ENCODE peak calls at places on chromosome 13, in five cellular contexts. One of them, this sample, is unnamed.

GRCh38 chr13:60509601-60510386 is 112.8 kb downstream of the TDRD3 start:
- DNase-seq in heart right ventricle: no peak
- DNase-seq in naive thymus-derived CD4-positive, alpha-beta T cell: no peak
- DNase-seq in CD4-positive, CD25-positive, alpha-beta regulatory T cell: no peak
- DNase-seq in dorsolateral prefrontal cortex: no peak
- DNase-seq in this sample: no peak

GRCh38 chr13:78102121-78102677 is 183.6 kb upstream of the EDNRB start:
- DNase-seq in heart right ventricle: peak
- DNase-seq in naive thymus-derived CD4-positive, alpha-beta T cell: no peak
- DNase-seq in CD4-positive, CD25-positive, alpha-beta regulatory T cell: no peak
- DNase-seq in dorsolateral prefrontal cortex: no peak
- DNase-seq in this sample: peak

GRCh38 chr13:27016871-27017270 is 154.7 kb downstream of the USP12 start:
- DNase-seq in CD4-positive, CD25-positive, alpha-beta regulatory T cell: no peak
- DNase-seq in heart right ventricle: no peak
- DNase-seq in dorsolateral prefrontal cortex: no peak
- DNase-seq in naive thymus-derived CD4-positive, alpha-beta T cell: no peak
- DNase-seq in this sample: no peak

GRCh38 chr13:57933606-57934005 is 302.1 kb downstream of the PCDH17 start:
- DNase-seq in naive thymus-derived CD4-positive, alpha-beta T cell: no peak
- DNase-seq in CD4-positive, CD25-positive, alpha-beta regulatory T cell: no peak
- DNase-seq in dorsolateral prefrontal cortex: no peak
- DNase-seq in heart right ventricle: no peak
- DNase-seq in this sample: no peak

GRCh38 chr13:41075034-41075433 is 13.7 kb downstream of the WBP4 start:
- DNase-seq in naive thymus-derived CD4-positive, alpha-beta T cell: peak
- DNase-seq in heart right ventricle: no peak
- DNase-seq in dorsolateral prefrontal cortex: no peak
- DNase-seq in CD4-positive, CD25-positive, alpha-beta regulatory T cell: peak
- DNase-seq in this sample: no peak

GRCh38 chr13:79393564-79394249 is 12.3 kb downstream of the RBM26 start:
- DNase-seq in CD4-positive, CD25-positive, alpha-beta regulatory T cell: peak
- DNase-seq in dorsolateral prefrontal cortex: no peak
- DNase-seq in naive thymus-derived CD4-positive, alpha-beta T cell: peak
- DNase-seq in heart right ventricle: no peak
- DNase-seq in this sample: no peak

GRCh38 chr13:26037302-26037701 is 14.5 kb downstream of the SHISA2 start:
- DNase-seq in naive thymus-derived CD4-positive, alpha-beta T cell: peak
- DNase-seq in heart right ventricle: no peak
- DNase-seq in dorsolateral prefrontal cortex: peak
- DNase-seq in CD4-positive, CD25-positive, alpha-beta regulatory T cell: no peak
- DNase-seq in this sample: no peak

GRCh38 chr13:77728265-77728966 is 30.9 kb downstream of the SLAIN1 start:
- DNase-seq in CD4-positive, CD25-positive, alpha-beta regulatory T cell: no peak
- DNase-seq in heart right ventricle: no peak
- DNase-seq in naive thymus-derived CD4-positive, alpha-beta T cell: no peak
- DNase-seq in dorsolateral prefrontal cortex: no peak
- DNase-seq in this sample: no peak

GRCh38 chr13:38265135-38265497 is 84.5 kb upstream of the UFM1 start:
- DNase-seq in CD4-positive, CD25-positive, alpha-beta regulatory T cell: no peak
- DNase-seq in heart right ventricle: no peak
- DNase-seq in naive thymus-derived CD4-positive, alpha-beta T cell: no peak
- DNase-seq in dorsolateral prefrontal cortex: no peak
- DNase-seq in this sample: no peak

GRCh38 chr13:107254392-107254791 is 686.5 kb upstream of the ARGLU1 start:
- DNase-seq in naive thymus-derived CD4-positive, alpha-beta T cell: no peak
- DNase-seq in heart right ventricle: no peak
- DNase-seq in CD4-positive, CD25-positive, alpha-beta regulatory T cell: no peak
- DNase-seq in dorsolateral prefrontal cortex: no peak
- DNase-seq in this sample: no peak

GRCh38 chr13:77584111-77584510 is 48.6 kb downstream of the SCEL start:
- DNase-seq in dorsolateral prefrontal cortex: peak
- DNase-seq in heart right ventricle: no peak
- DNase-seq in CD4-positive, CD25-positive, alpha-beta regulatory T cell: no peak
- DNase-seq in naive thymus-derived CD4-positive, alpha-beta T cell: no peak
- DNase-seq in this sample: no peak

GRCh38 chr13:75468098-75468497 is 13.9 kb downstream of the TBC1D4 start:
- DNase-seq in CD4-positive, CD25-positive, alpha-beta regulatory T cell: no peak
- DNase-seq in dorsolateral prefrontal cortex: no peak
- DNase-seq in naive thymus-derived CD4-positive, alpha-beta T cell: no peak
- DNase-seq in heart right ventricle: no peak
- DNase-seq in this sample: no peak

GRCh38 chr13:20772401-20773131 is 1.2 kb downstream of the EEF1AKMT1 start:
- DNase-seq in naive thymus-derived CD4-positive, alpha-beta T cell: no peak
- DNase-seq in dorsolateral prefrontal cortex: no peak
- DNase-seq in heart right ventricle: no peak
- DNase-seq in CD4-positive, CD25-positive, alpha-beta regulatory T cell: no peak
- DNase-seq in this sample: no peak

GRCh38 chr13:40470665-40471064 is 195.8 kb downstream of the FOXO1 start:
- DNase-seq in heart right ventricle: no peak
- DNase-seq in CD4-positive, CD25-positive, alpha-beta regulatory T cell: no peak
- DNase-seq in naive thymus-derived CD4-positive, alpha-beta T cell: no peak
- DNase-seq in dorsolateral prefrontal cortex: no peak
- DNase-seq in this sample: no peak

GRCh38 chr13:95260031-95260525 is 41.2 kb downstream of the ABCC4 start:
- DNase-seq in dorsolateral prefrontal cortex: no peak
- DNase-seq in CD4-positive, CD25-positive, alpha-beta regulatory T cell: no peak
- DNase-seq in naive thymus-derived CD4-positive, alpha-beta T cell: no peak
- DNase-seq in heart right ventricle: no peak
- DNase-seq in this sample: no peak

GRCh38 chr13:32200741-32201140 is 114.4 kb downstream of the ZAR1L start:
- DNase-seq in dorsolateral prefrontal cortex: no peak
- DNase-seq in CD4-positive, CD25-positive, alpha-beta regulatory T cell: no peak
- DNase-seq in naive thymus-derived CD4-positive, alpha-beta T cell: no peak
- DNase-seq in heart right ventricle: no peak
- DNase-seq in this sample: no peak

DNA sequence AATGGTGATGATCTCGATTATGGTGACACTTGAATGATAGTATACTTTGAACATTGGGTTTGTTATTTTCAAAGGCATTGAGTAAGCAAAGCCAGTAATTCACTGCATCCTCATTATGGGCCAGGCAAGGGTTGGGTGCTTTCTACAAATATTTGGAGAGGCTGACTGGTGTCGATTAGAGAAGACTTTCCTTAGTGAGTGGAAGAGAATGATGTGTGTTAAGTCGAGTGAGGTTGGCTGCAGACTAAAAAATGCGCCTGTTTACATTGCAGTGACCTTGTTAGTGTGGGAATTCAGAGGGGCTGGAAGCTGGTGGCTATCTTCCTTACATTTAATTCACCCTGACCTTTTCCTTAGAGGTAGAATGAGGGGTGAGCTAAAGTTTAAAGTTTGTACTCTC is 22.4 kb upstream of the RNF113B start:
- DNase-seq in naive thymus-derived CD4-positive, alpha-beta T cell: no peak
- DNase-seq in heart right ventricle: no peak
- DNase-seq in CD4-positive, CD25-positive, alpha-beta regulatory T cell: no peak
- DNase-seq in dorsolateral prefrontal cortex: no peak
- DNase-seq in this sample: no peak
- H3K4me3 ChIP-seq in naive thymus-derived CD4-positive, alpha-beta T cell: no peak
- H3K4me3 ChIP-seq in heart right ventricle: no peak
- H3K4me3 ChIP-seq in CD4-positive, CD25-positive, alpha-beta regulatory T cell: no peak
- H3K4me3 ChIP-seq in dorsolateral prefrontal cortex: no peak
- H3K4me3 ChIP-seq in this sample: no peak

GRCh38 chr13:36298535-36299068 is 988 bp upstream of the CCDC169 start:
- DNase-seq in dorsolateral prefrontal cortex: no peak
- DNase-seq in CD4-positive, CD25-positive, alpha-beta regulatory T cell: no peak
- DNase-seq in heart right ventricle: no peak
- DNase-seq in naive thymus-derived CD4-positive, alpha-beta T cell: no peak
- DNase-seq in this sample: no peak

GRCh38 chr13:36297259-36297599 is 385 bp downstream of the CCDC169 start:
- DNase-seq in naive thymus-derived CD4-positive, alpha-beta T cell: no peak
- DNase-seq in CD4-positive, CD25-positive, alpha-beta regulatory T cell: no peak
- DNase-seq in dorsolateral prefrontal cortex: peak
- DNase-seq in heart right ventricle: no peak
- DNase-seq in this sample: no peak

GRCh38 chr13:36294061-36294460 is 3.6 kb downstream of the CCDC169 start:
- DNase-seq in dorsolateral prefrontal cortex: no peak
- DNase-seq in CD4-positive, CD25-positive, alpha-beta regulatory T cell: no peak
- DNase-seq in naive thymus-derived CD4-positive, alpha-beta T cell: no peak
- DNase-seq in heart right ventricle: no peak
- DNase-seq in this sample: no peak

GRCh38 chr13:36293497-36293896 is 4.1 kb downstream of the CCDC169 start:
- DNase-seq in dorsolateral prefrontal cortex: no peak
- DNase-seq in CD4-positive, CD25-positive, alpha-beta regulatory T cell: no peak
- DNase-seq in heart right ventricle: no peak
- DNase-seq in naive thymus-derived CD4-positive, alpha-beta T cell: no peak
- DNase-seq in this sample: no peak

DNA sequence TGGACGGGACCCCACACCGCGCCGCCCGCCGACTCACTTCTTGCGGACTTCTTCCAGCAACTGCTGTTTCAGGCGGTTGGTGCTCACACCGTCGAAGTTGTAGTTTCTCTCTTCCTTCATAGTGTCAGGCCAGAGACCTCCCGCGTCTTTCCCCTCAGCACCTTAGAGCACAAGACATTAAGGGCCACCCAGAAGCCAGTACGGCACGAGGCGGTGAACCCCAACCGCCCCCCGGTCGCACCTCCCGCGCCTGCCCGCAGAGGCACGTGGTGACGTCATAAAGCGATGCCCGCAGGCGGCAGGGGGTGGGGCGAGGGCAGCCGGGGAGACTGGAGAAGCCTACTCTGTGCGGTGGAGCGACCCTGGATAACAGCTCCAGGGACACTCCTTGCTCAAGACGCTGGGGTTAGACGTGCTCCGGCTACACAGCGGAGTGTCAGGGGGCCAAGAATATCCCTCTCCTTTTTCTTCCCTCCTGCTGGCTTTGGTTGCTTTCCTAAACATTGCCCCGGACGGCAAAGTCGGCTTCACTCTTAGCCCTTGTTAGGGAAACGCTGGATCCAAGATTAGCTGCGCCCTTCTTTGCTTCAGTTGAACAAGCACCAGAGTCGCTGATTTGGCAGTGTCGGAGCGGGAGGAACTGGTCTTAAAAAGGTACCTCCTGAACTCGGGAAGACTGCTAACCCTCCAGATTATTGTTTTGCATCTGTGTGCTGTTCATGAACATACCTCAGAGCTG is at the start of gene CCDC169:
- DNase-seq in dorsolateral prefrontal cortex: peak
- DNase-seq in heart right ventricle: peak
- DNase-seq in naive thymus-derived CD4-positive, alpha-beta T cell: peak
- DNase-seq in CD4-positive, CD25-positive, alpha-beta regulatory T cell: peak
- DNase-seq in this sample: no peak
- H3K4me3 ChIP-seq in dorsolateral prefrontal cortex: peak
- H3K4me3 ChIP-seq in heart right ventricle: peak
- H3K4me3 ChIP-seq in naive thymus-derived CD4-positive, alpha-beta T cell: peak
- H3K4me3 ChIP-seq in CD4-positive, CD25-positive, alpha-beta regulatory T cell: peak
- H3K4me3 ChIP-seq in this sample: peak

DNA sequence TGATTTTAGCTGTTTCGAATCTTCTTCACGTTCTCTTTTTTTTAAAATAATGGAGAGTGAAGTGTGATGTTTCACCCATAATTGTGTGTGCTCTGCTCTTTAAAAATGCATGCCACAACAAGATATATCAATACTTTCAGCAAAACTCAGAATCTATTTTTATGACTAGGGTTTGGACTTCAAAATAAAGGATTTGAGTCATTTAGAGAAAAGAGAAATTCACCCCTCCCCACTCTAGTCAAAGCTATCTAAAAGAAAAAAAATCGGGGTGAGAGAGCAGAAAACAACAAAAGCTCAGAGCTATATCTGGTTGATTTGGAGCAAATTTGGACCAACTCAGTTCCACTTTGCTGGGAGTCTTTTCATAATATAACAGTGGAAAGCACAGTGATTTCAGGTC is 244.5 kb downstream of the DNAJC15 start:
- DNase-seq in heart right ventricle: no peak
- DNase-seq in dorsolateral prefrontal cortex: no peak
- DNase-seq in naive thymus-derived CD4-positive, alpha-beta T cell: no peak
- DNase-seq in CD4-positive, CD25-positive, alpha-beta regulatory T cell: no peak
- DNase-seq in this sample: no peak
- H3K4me3 ChIP-seq in heart right ventricle: no peak
- H3K4me3 ChIP-seq in dorsolateral prefrontal cortex: no peak
- H3K4me3 ChIP-seq in naive thymus-derived CD4-positive, alpha-beta T cell: no peak
- H3K4me3 ChIP-seq in CD4-positive, CD25-positive, alpha-beta regulatory T cell: no peak
- H3K4me3 ChIP-seq in this sample: no peak

DNA sequence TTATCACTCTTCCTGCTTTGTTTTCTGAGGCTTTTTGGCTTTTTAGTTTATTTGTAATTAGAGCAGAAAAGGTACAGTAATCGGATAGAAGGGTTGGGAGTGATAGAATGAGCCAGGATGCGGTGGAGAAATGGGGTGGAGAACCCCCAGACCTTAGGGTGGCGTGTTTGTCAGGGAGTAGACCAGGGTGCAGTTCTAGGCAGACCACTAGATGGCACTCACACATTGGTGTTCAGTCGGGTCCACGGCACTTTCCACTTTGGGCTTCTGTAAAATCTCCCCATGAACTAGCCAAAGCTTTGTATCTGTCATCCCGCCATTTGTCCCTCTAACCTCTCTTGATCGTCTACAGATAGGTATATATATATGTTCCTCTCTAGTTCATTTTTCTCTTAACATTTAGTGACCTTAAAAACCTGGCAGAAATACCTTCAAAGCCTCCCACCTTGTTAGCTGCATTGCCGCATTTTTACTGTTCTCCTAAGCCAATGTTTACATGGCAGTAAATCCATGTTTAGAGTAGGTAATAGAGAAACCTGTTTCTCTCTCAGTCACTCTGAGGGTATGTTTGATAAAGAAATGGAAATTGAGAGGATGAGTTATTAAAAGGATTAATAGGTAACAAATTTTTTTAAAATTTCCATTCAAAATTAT is 154.9 kb downstream of the TM9SF2 start:
- DNase-seq in naive thymus-derived CD4-positive, alpha-beta T cell: peak
- DNase-seq in heart right ventricle: peak
- DNase-seq in dorsolateral prefrontal cortex: peak
- DNase-seq in CD4-positive, CD25-positive, alpha-beta regulatory T cell: peak
- DNase-seq in this sample: no peak
- H3K4me3 ChIP-seq in naive thymus-derived CD4-positive, alpha-beta T cell: peak
- H3K4me3 ChIP-seq in heart right ventricle: no peak
- H3K4me3 ChIP-seq in dorsolateral prefrontal cortex: peak
- H3K4me3 ChIP-seq in CD4-positive, CD25-positive, alpha-beta regulatory T cell: peak
- H3K4me3 ChIP-seq in this sample: no peak

GRCh38 chr13:35092251-35092650 is 150.2 kb downstream of the NBEA start:
- DNase-seq in dorsolateral prefrontal cortex: no peak
- DNase-seq in CD4-positive, CD25-positive, alpha-beta regulatory T cell: no peak
- DNase-seq in naive thymus-derived CD4-positive, alpha-beta T cell: no peak
- DNase-seq in heart right ventricle: no peak
- DNase-seq in this sample: no peak

GRCh38 chr13:35086667-35087066 is 144.6 kb downstream of the NBEA start:
- DNase-seq in dorsolateral prefrontal cortex: no peak
- DNase-seq in heart right ventricle: no peak
- DNase-seq in naive thymus-derived CD4-positive, alpha-beta T cell: no peak
- DNase-seq in CD4-positive, CD25-positive, alpha-beta regulatory T cell: no peak
- DNase-seq in this sample: no peak
- H3K4me3 ChIP-seq in dorsolateral prefrontal cortex: no peak
- H3K4me3 ChIP-seq in heart right ventricle: no peak
- H3K4me3 ChIP-seq in naive thymus-derived CD4-positive, alpha-beta T cell: no peak
- H3K4me3 ChIP-seq in CD4-positive, CD25-positive, alpha-beta regulatory T cell: no peak
- H3K4me3 ChIP-seq in this sample: no peak